ENCODE peak calls at places on chromosome 5, in five cellular contexts. O is astrocyte, X is cardiac muscle cell, J is ovary, Y is aorta. E is an unnamed sample. For H3K9me3 and H3K4me1, the result is how much of the 10 kb centered on the place peaks cover.

GRCh38 chr5:71767661-71768060 is 48.6 kb downstream of the CARTPT start:
- DNase-seq in J (no peak), Y (no peak), X (no peak), O (peak), E (no peak)

GRCh38 chr5:72465068-72465467 is 42.1 kb downstream of the ZNF366 start:
- DNase-seq in O (no peak), Y (no peak), X (no peak), J (no peak), E (no peak)

GRCh38 chr5:83253731-83254130 is 176.4 kb downstream of the XRCC4 start:
- DNase-seq in X (no peak), J (no peak), O (peak), Y (no peak), E (no peak)

GRCh38 chr5:153714732-153715287 is 224.3 kb downstream of the GRIA1 start:
- DNase-seq in X (no peak), Y (no peak), O (peak), J (no peak), E (no peak)

GRCh38 chr5:87319469-87319868 is 51.8 kb downstream of the RASA1 start:
- DNase-seq in X (no peak), O (no peak), J (no peak), Y (no peak), E (no peak)

GRCh38 chr5:102866315-102866693 is 111.2 kb downstream of the PAM start:
- DNase-seq in J (no peak), O (no peak), X (no peak), Y (no peak), E (no peak)

GRCh38 chr5:9622891-9623547 is 7.1 kb downstream of the TAS2R1 start:
- DNase-seq in J (no peak), Y (no peak), X (peak), O (peak), E (no peak)

GRCh38 chr5:41707853-41708603 is 162.2 kb downstream of the OXCT1 start:
- DNase-seq in X (peak), O (peak), J (no peak), Y (no peak), E (no peak)

GRCh38 chr5:115543931-115544370 is 624 bp downstream of the FEM1C start:
- DNase-seq in Y (peak), J (peak), X (peak), O (no peak), E (peak)

GRCh38 chr5:151678713-151679112 is 8.0 kb downstream of the SPARC start:
- DNase-seq in Y (no peak), J (no peak), O (peak), X (no peak), E (no peak)

GRCh38 chr5:51202161-51202560 is 181.1 kb upstream of the ISL1 start:
- DNase-seq in J (no peak), Y (no peak), O (no peak), X (no peak), E (no peak)

GRCh38 chr5:168269950-168270349 is 21.5 kb upstream of the WWC1 start:
- DNase-seq in J (no peak), Y (no peak), O (no peak), X (peak), E (no peak)

GRCh38 chr5:138905541-138905940 is 30.4 kb upstream of the LRRTM2 start:
- DNase-seq in Y (no peak), O (peak), X (no peak), J (no peak), E (no peak)

GRCh38 chr5:40221796-40222195 is 457.9 kb upstream of the PTGER4 start:
- DNase-seq in X (no peak), Y (no peak), O (peak), J (no peak), E (no peak)

GRCh38 chr5:169258372-169259000 is 42.5 kb downstream of the SLIT3 start:
- DNase-seq in J (no peak), X (peak), O (peak), Y (no peak), E (no peak)

GRCh38 chr5:113047733-113048652 is 71.4 kb downstream of the DCP2 start:
- DNase-seq in J (no peak), O (no peak), Y (peak), X (peak), E (no peak)

GRCh38 chr5:99032234-99033013 is 103.6 kb upstream of the CHD1 start:
- DNase-seq in X (peak), O (peak), Y (peak), J (peak), E (peak)

GRCh38 chr5:75034137-75034739 is 18.1 kb downstream of the GCNT4 start:
- DNase-seq in O (no peak), J (no peak), Y (no peak), X (no peak), E (peak)

GRCh38 chr5:54643679-54644078 is 126.1 kb downstream of the SNX18 start:
- DNase-seq in J (no peak), O (peak), X (peak), Y (peak), E (no peak)

GRCh38 chr5:147371290-147371689 is 136.5 kb downstream of the STK32A start:
- DNase-seq in X (no peak), O (no peak), Y (no peak), J (no peak), E (no peak)

GRCh38 chr5:143037071-143037470 is 266.9 kb downstream of the ARHGAP26 start:
- DNase-seq in Y (no peak), J (no peak), X (no peak), O (no peak), E (no peak)

GRCh38 chr5:9265391-9266287 is 280.2 kb downstream of the SEMA5A start:
- DNase-seq in O (peak), X (peak), Y (peak), J (no peak), E (no peak)

GRCh38 chr5:176166427-176166826 is 71.8 kb upstream of the SIMC1 start:
- DNase-seq in Y (no peak), J (no peak), X (no peak), O (no peak), E (no peak)

GRCh38 chr5:112794410-112794809 is 56.7 kb downstream of the APC start:
- DNase-seq in O (no peak), X (no peak), Y (no peak), J (no peak), E (no peak)

GRCh38 chr5:129094924-129095797 is 612 bp downstream of the ISOC1 start:
- DNase-seq in X (peak), O (peak), J (peak), Y (peak), E (no peak)

GRCh38 chr5:113118298-113118697 is 141.7 kb downstream of the DCP2 start:
- DNase-seq in Y (no peak), J (no peak), X (no peak), O (no peak), E (no peak)

GRCh38 chr5:109533847-109534272 is 124.1 kb upstream of the PJA2 start:
- DNase-seq in O (peak), Y (no peak), X (peak), J (no peak), E (no peak)

GRCh38 chr5:14222182-14222581 is 79.0 kb downstream of the TRIO start:
- DNase-seq in Y (no peak), X (no peak), J (no peak), O (no peak), E (no peak)

GRCh38 chr5:171495122-171495700 is 75.8 kb downstream of the FGF18 start:
- DNase-seq in O (no peak), J (no peak), X (no peak), Y (no peak), E (no peak)

GRCh38 chr5:55344392-55344992 is 36.7 kb downstream of the MTREX start:
- DNase-seq in O (peak), X (peak), Y (no peak), J (no peak), E (peak)

GRCh38 chr5:95600557-95600956 is 19.3 kb upstream of the GPR150 start:
- DNase-seq in J (no peak), X (peak), Y (no peak), O (peak), E (no peak)

GRCh38 chr5:20286512-20286911 is 298.5 kb upstream of the CDH18 start:
- DNase-seq in Y (no peak), O (peak), J (no peak), X (peak), E (no peak)

GRCh38 chr5:121890297-121890858 is 38.7 kb downstream of the FTMT start:
- DNase-seq in O (no peak), Y (no peak), J (no peak), X (no peak), E (no peak)

GRCh38 chr5:168853972-168854371 is 274.8 kb upstream of the PANK3 start:
- DNase-seq in X (no peak), O (no peak), J (no peak), Y (no peak), E (no peak)

GRCh38 chr5:138754699-138755057 is 1.5 kb downstream of the CTNNA1 start:
- DNase-seq in Y (no peak), J (no peak), O (peak), X (no peak), E (no peak)

GRCh38 chr5:91443761-91444467 is 60.8 kb upstream of the ARRDC3 start:
- DNase-seq in J (no peak), Y (no peak), O (peak), X (no peak), E (no peak)

GRCh38 chr5:111364992-111365391 is 140.8 kb downstream of the CAMK4 start:
- DNase-seq in O (no peak), X (peak), J (no peak), Y (no peak), E (no peak)

GRCh38 chr5:134435525-134435924 is 23.8 kb upstream of the CDKN2AIPNL start:
- DNase-seq in X (no peak), O (peak), Y (no peak), J (no peak), E (no peak)

GRCh38 chr5:177362102-177362868 is 4.6 kb downstream of the RGS14 start:
- DNase-seq in Y (peak), X (no peak), O (no peak), J (no peak), E (no peak)

GRCh38 chr5:177359860-177360259 is 2.1 kb downstream of the RGS14 start:
- DNase-seq in J (no peak), Y (no peak), X (no peak), O (no peak), E (no peak)

GRCh38 chr5:177362871-177363507 is 5.3 kb downstream of the RGS14 start:
- DNase-seq in O (no peak), X (peak), J (peak), Y (peak), E (peak)

GRCh38 chr5:177363565-177363964 is 5.8 kb downstream of the RGS14 start:
- DNase-seq in O (no peak), J (no peak), X (no peak), Y (no peak), E (no peak)

GRCh38 chr5:177361418-177362101 is 3.8 kb downstream of the RGS14 start:
- DNase-seq in X (no peak), J (no peak), O (no peak), Y (peak), E (no peak)
- H3K27ac ChIP-seq in X (peak), J (no peak), O (no peak), Y (no peak), E (peak)

DNA sequence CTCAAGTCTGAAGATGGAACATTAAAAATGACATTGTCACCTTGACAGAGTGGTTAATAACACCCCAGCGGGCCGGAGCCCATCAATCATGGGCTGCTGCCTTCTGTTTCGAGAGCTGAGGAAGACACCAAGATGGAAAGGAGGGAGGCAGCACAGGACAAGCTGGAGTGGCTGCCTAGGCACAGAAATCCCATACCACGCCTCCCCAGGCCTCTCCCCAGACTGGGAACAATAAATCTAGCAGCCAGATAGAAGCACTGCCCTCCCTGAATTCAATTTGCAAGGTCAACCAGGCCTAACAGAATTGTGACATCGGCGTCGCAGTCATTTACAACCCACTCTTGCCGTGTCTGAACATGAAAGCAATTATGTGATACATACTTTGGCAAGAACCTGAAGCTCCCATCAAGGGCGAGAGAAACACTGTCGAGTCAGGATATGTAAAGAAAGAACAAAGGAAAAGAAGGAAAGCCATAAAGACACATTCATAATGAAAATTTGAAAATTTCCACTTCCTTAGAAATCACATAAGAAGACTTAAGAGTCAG is 35.4 kb upstream of the ZNF354A start:
- DNase-seq in X (no peak), Y (no peak), O (no peak), J (no peak), E (no peak)
- H3K9me3 ChIP-seq in X (under half), Y (under half), O (under half), J (under half), E (under half)

GRCh38 chr5:149422429-149423286 is 43.6 kb upstream of the IL17B start:
- DNase-seq in J (peak), O (peak), Y (no peak), X (peak), E (peak)
- H3K4me1 ChIP-seq in J (under half), O (half or more), Y (under half), X (half or more), E (under half)

DNA sequence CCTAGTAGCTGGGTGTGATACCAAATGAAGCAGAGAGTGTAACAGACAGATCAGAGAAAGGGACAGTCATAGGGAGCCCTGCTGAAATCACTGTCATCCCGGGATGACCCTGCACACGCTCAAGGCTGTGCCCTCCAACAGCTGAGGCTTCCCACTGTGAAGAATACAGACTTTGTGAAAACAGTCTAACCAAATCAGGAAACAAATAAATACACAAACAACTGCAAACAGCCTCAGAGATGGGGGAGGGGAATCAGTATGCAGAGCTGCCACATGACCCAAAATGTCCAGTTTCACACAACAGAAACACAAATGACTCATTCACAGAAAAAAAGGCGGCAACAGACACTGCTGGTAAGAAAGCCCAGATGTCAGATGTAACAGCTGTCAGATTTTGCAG is 101.9 kb downstream of the ADAMTS2 start:
- DNase-seq in O (no peak), J (no peak), X (peak), Y (no peak), E (no peak)
- H3K27ac ChIP-seq in O (no peak), J (no peak), X (no peak), Y (no peak), E (no peak)

DNA sequence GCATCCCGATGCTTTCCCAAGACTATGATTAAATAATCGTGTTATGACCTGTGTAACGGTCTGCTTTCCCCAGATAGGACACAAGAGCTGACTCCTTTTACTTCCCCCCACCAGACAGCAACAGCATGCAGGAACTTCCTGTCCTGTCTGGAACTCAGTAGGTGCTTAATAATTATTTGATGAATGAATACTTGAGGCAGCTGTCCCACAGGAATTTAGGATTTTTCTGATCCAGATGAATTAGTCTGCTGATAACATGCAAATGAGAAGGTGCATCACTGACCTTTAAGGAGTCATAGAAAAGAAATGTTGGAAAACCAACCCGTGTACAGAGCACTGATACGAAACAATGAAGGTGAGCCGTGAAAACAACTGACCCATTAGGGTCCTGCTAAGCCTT is 12.2 kb downstream of the RNF130 start:
- DNase-seq in O (peak), X (no peak), J (no peak), Y (no peak), E (no peak)
- H3K9me3 ChIP-seq in O (under half), X (under half), J (under half), Y (under half), E (under half)